ENCODE peak calls at places on chromosomes 16 and 17, in seven cellular contexts. Q, W, N, F, C, P and I are unnamed samples.

GRCh38 chr17:76530826-76531500 is 6.5 kb downstream of the CYGB start:
- DNase-seq in Q (no peak), W (no peak), N (no peak), F (no peak), C (no peak), P (no peak), I (no peak)

GRCh38 chr17:78127888-78128615 is 503 bp downstream of the TMC6 start:
- DNase-seq in Q (no peak), W (peak), N (no peak), F (peak), C (no peak), P (no peak), I (peak)

GRCh38 chr17:60819447-60820130 is 141.9 kb downstream of the BCAS3 start:
- DNase-seq in Q (no peak), W (no peak), N (no peak), F (no peak), C (no peak), P (no peak), I (no peak)

GRCh38 chr16:72013389-72013788 is 4.8 kb downstream of the DHODH start:
- DNase-seq in Q (peak), W (no peak), N (no peak), F (no peak), C (no peak), P (no peak), I (no peak)

GRCh38 chr16:84286568-84287220 is 8.0 kb upstream of the WFDC1 start:
- DNase-seq in Q (peak), W (no peak), N (no peak), F (no peak), C (no peak), P (no peak), I (no peak)

GRCh38 chr17:36598951-36599401 is 2.4 kb upstream of the MRM1 start:
- DNase-seq in Q (no peak), W (no peak), N (no peak), F (no peak), C (no peak), P (no peak), I (no peak)

GRCh38 chr16:72836181-72836580 is 211.7 kb downstream of the ZFHX3 start:
- DNase-seq in Q (no peak), W (no peak), N (no peak), F (no peak), C (no peak), P (no peak), I (no peak)

GRCh38 chr17:36937001-36937960 is at the start of gene LHX1:
- DNase-seq in Q (peak), W (peak), N (peak), F (no peak), C (no peak), P (no peak), I (peak)

GRCh38 chr17:59278401-59278800 is 53.1 kb upstream of the YPEL2 start:
- DNase-seq in Q (no peak), W (no peak), N (no peak), F (no peak), C (no peak), P (no peak), I (no peak)

GRCh38 chr16:23110257-23110899 is 38.9 kb downstream of the USP31 start:
- DNase-seq in Q (peak), W (no peak), N (no peak), F (no peak), C (no peak), P (no peak), I (no peak)

GRCh38 chr17:15398736-15399331 is 57.4 kb upstream of the TEKT3 start:
- DNase-seq in Q (peak), W (no peak), N (no peak), F (no peak), C (no peak), P (no peak), I (peak)

GRCh38 chr16:49338867-49339266 is 34.7 kb upstream of the C16orf78 start:
- DNase-seq in Q (no peak), W (no peak), N (no peak), F (no peak), C (no peak), P (no peak), I (no peak)

GRCh38 chr17:76535788-76536510 is 1.6 kb downstream of the CYGB start:
- DNase-seq in Q (no peak), W (no peak), N (no peak), F (no peak), C (no peak), P (no peak), I (no peak)

GRCh38 chr16:50620646-50621451 is 60.3 kb downstream of the SNX20 start:
- DNase-seq in Q (no peak), W (no peak), N (no peak), F (no peak), C (no peak), P (no peak), I (no peak)

GRCh38 chr16:87661561-87661960 is 59.3 kb downstream of the JPH3 start:
- DNase-seq in Q (peak), W (no peak), N (peak), F (peak), C (no peak), P (no peak), I (no peak)

GRCh38 chr16:27429330-27429871 is 27.4 kb downstream of the IL21R start:
- DNase-seq in Q (no peak), W (no peak), N (no peak), F (no peak), C (no peak), P (no peak), I (no peak)

GRCh38 chr17:17624776-17625175 is 33.3 kb upstream of the PEMT start:
- DNase-seq in Q (no peak), W (no peak), N (peak), F (no peak), C (no peak), P (no peak), I (no peak)

GRCh38 chr17:68821860-68822693 is 133.1 kb downstream of the ABCA8 start:
- DNase-seq in Q (peak), W (no peak), N (no peak), F (no peak), C (no peak), P (no peak), I (peak)

GRCh38 chr16:58339452-58339938 is 44.7 kb upstream of the PRSS54 start:
- DNase-seq in Q (peak), W (no peak), N (no peak), F (no peak), C (no peak), P (no peak), I (peak)

GRCh38 chr17:38341035-38341721 is 2.6 kb downstream of the GPR179 start:
- DNase-seq in Q (peak), W (peak), N (no peak), F (no peak), C (no peak), P (no peak), I (peak)